ENCODE peak calls at places on chromosome 4, in five cellular contexts. Q is right lobe of liver, J is left lung, D is NCI-H2081, K is upper lobe of left lung. M is an unnamed sample.

GRCh38 chr4:101229116-101229515 is 118.2 kb downstream of the PPP3CA start:
- DNase-seq in D (no peak), J (no peak), Q (no peak), K (no peak), M (no peak)

GRCh38 chr4:122099896-122100295 is 52.2 kb upstream of the BLTP1 start:
- DNase-seq in D (no peak), J (no peak), Q (no peak), K (no peak), M (no peak)

GRCh38 chr4:2354127-2354526 is 64.3 kb downstream of the ZFYVE28 start:
- DNase-seq in Q (peak), D (no peak), K (no peak), J (peak), M (peak)

GRCh38 chr4:102586002-102586643 is 85.0 kb downstream of the NFKB1 start:
- DNase-seq in D (no peak), Q (no peak), J (no peak), K (no peak), M (no peak)

GRCh38 chr4:84940960-84941359 is 25.5 kb downstream of the WDFY3 start:
- DNase-seq in Q (no peak), J (no peak), D (no peak), K (no peak), M (no peak)

GRCh38 chr4:158535130-158535614 is 13.5 kb downstream of the RXFP1 start:
- DNase-seq in J (no peak), D (no peak), Q (no peak), K (no peak), M (no peak)

GRCh38 chr4:126431049-126431448 is 1116.3 kb downstream of the FAT4 start:
- DNase-seq in Q (no peak), D (no peak), J (no peak), K (no peak), M (no peak)

GRCh38 chr4:13912966-13913365 is 285.4 kb upstream of the BOD1L1 start:
- DNase-seq in J (no peak), Q (no peak), D (no peak), K (no peak), M (no peak)

GRCh38 chr4:149932188-149932587 is 116.5 kb upstream of the IQCM start:
- DNase-seq in J (no peak), K (no peak), D (no peak), Q (no peak), M (no peak)

GRCh38 chr4:88005086-88005485 is 2.3 kb upstream of the PKD2 start:
- DNase-seq in J (no peak), D (no peak), K (no peak), Q (no peak), M (no peak)

GRCh38 chr4:160117686-160118085 is 1014.8 kb downstream of the RAPGEF2 start:
- DNase-seq in J (no peak), K (no peak), D (no peak), Q (no peak), M (no peak)

GRCh38 chr4:129163427-129163826 is 67.5 kb downstream of the C4orf33 start:
- DNase-seq in D (no peak), J (no peak), Q (no peak), K (no peak), M (no peak)

GRCh38 chr4:158624889-158625478 is 46.7 kb downstream of the C4orf46 start:
- DNase-seq in Q (no peak), K (no peak), D (peak), J (no peak), M (no peak)

GRCh38 chr4:159097785-159098184 is 5.1 kb upstream of the RAPGEF2 start:
- DNase-seq in J (no peak), Q (no peak), K (no peak), D (no peak), M (no peak)

GRCh38 chr4:39655866-39656265 is 17.2 kb upstream of the SMIM14 start:
- DNase-seq in K (no peak), D (no peak), J (no peak), Q (no peak), M (no peak)

GRCh38 chr4:103032575-103032974 is 13.1 kb upstream of the SLC9B1 start:
- DNase-seq in Q (no peak), D (peak), K (no peak), J (no peak), M (no peak)

GRCh38 chr4:3702551-3703221 is 63.5 kb upstream of the ADRA2C start:
- DNase-seq in K (peak), J (peak), Q (peak), D (no peak), M (no peak)

GRCh38 chr4:156961241-156962068 is 10.1 kb downstream of the PDGFC start:
- DNase-seq in D (peak), J (no peak), Q (no peak), K (no peak), M (no peak)

GRCh38 chr4:152485726-152486276 is 50.1 kb downstream of the FBXW7 start:
- DNase-seq in K (no peak), J (no peak), Q (no peak), D (peak), M (no peak)

GRCh38 chr4:20248155-20248558 is 3.5 kb upstream of the SLIT2 start:
- DNase-seq in D (peak), Q (no peak), K (no peak), J (no peak), M (no peak)

GRCh38 chr4:11814758-11815157 is 386.1 kb upstream of the HS3ST1 start:
- DNase-seq in Q (no peak), D (no peak), K (no peak), J (no peak), M (no peak)

GRCh38 chr4:22515888-22516541 is at the start of gene ADGRA3:
- DNase-seq in D (peak), Q (peak), K (peak), J (peak), M (peak)

GRCh38 chr4:26692014-26692726 is 108.3 kb downstream of the TBC1D19 start:
- DNase-seq in Q (no peak), D (no peak), J (no peak), K (no peak), M (no peak)

GRCh38 chr4:114249561-114250356 is 270.3 kb upstream of the ARSJ start:
- DNase-seq in K (no peak), Q (no peak), D (no peak), J (no peak), M (no peak)

GRCh38 chr4:33302298-33302697 is 2582.1 kb downstream of the PCDH7 start:
- DNase-seq in K (no peak), D (no peak), Q (no peak), J (no peak), M (no peak)

GRCh38 chr4:80360102-80360501 is 24.6 kb downstream of the CFAP299 start:
- DNase-seq in K (no peak), D (no peak), Q (no peak), J (no peak), M (no peak)

GRCh38 chr4:38678078-38678477 is 14.1 kb downstream of the KLF3 start:
- DNase-seq in D (no peak), J (no peak), Q (no peak), K (no peak), M (no peak)

GRCh38 chr4:151013491-151013890 is 1.6 kb downstream of the LRBA start:
- DNase-seq in D (no peak), K (no peak), Q (no peak), J (no peak), M (no peak)

GRCh38 chr4:6109842-6110560 is 90.3 kb downstream of the JAKMIP1 start:
- DNase-seq in Q (no peak), J (no peak), K (no peak), D (peak), M (no peak)

M was measured in cardiac septum.